ENCODE peak calls at places on chromosomes 1 and 21, in five cellular contexts. S is HCT116, W is prostate gland, U is HepG2, I is esophagus muscularis mucosa. O is an unnamed sample.

GRCh38 chr1:26327956-26328362 is 10.2 kb downstream of the CD52 start:
- DNase-seq in U (no peak), W (peak), I (no peak), S (no peak), O (no peak)

GRCh38 chr1:91851130-91852010 is 34.6 kb downstream of the TGFBR3 start:
- DNase-seq in W (peak), I (peak), S (no peak), U (no peak), O (peak)

GRCh38 chr1:89261926-89262540 is 10.6 kb downstream of the GBP5 start:
- DNase-seq in I (no peak), U (no peak), S (peak), W (no peak), O (no peak)

GRCh38 chr1:28642056-28642846 is 616 bp downstream of the TAF12 start:
- DNase-seq in I (no peak), U (no peak), S (no peak), W (no peak), O (no peak)

GRCh38 chr1:205954819-205955404 is 11.7 kb upstream of the SLC26A9 start:
- DNase-seq in I (no peak), U (no peak), W (no peak), S (no peak), O (no peak)

GRCh38 chr1:21216835-21217811 is 40.4 kb upstream of the EIF4G3 start:
- DNase-seq in I (no peak), W (peak), S (peak), U (peak), O (peak)

GRCh38 chr1:110185181-110185580 is 24.9 kb upstream of the KCNC4 start:
- DNase-seq in S (no peak), W (no peak), I (no peak), U (no peak), O (no peak)

GRCh38 chr1:199463521-199464127 is 563.9 kb upstream of the NR5A2 start:
- DNase-seq in S (peak), U (peak), W (no peak), I (no peak), O (no peak)

GRCh38 chr1:205805082-205805711 is 7.8 kb downstream of the SLC41A1 start:
- DNase-seq in I (no peak), W (no peak), U (no peak), S (no peak), O (no peak)

GRCh38 chr1:19381261-19381660 is 69.1 kb downstream of the SLC66A1 start:
- DNase-seq in U (no peak), S (no peak), I (no peak), W (no peak), O (no peak)

GRCh38 chr21:42495765-42496119 is 282 bp downstream of the RSPH1 start:
- DNase-seq in I (no peak), W (no peak), S (no peak), U (no peak), O (no peak)
- TF ChIP-seq CTCF in I (no peak), W (no peak), S (no peak), U (no peak), O (no peak)

GRCh38 chr21:46048926-46049889 is 48.7 kb upstream of the COL6A2 start:
- DNase-seq in I (peak), W (no peak), S (no peak), U (no peak), O (no peak)
- TF ChIP-seq POLR2AphosphoS5 in I (peak), W (peak), S (no peak), U (no peak), O (peak)

DNA sequence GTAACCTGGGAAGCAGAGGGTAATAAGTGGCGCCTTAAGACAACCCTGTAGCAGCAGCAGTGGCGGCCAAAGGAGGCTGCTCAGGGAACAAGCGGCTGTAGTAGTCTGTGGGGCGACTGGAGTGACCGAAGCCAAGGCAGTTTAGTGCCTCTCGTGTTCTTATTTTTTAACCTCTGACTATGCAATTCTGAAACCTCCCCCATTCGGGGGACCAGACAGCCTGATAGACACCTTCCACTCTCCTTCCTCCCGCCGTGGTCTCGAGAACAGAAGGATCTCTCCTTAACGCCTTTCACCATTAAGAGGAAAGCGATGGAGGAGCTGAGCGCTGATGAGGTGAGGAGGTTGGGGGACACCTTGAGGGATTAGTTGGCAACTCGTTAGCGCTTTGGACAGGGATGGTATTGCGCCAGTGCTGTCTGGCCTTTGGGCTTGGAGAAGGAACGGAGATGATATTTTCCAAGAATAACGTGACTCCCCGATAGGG is 644 bp downstream of the UBE4B start:
- DNase-seq in I (peak), U (peak), S (peak), W (peak), O (no peak)
- TF ChIP-seq POLR2A in I (no peak), U (no peak), S (no peak), W (no peak), O (no peak)

GRCh38 chr1:180365039-180365438 is 135.0 kb downstream of the LHX4 start:
- DNase-seq in U (peak), W (no peak), S (no peak), I (no peak), O (no peak)
- TF ChIP-seq CTCF in U (no peak), W (no peak), S (peak), I (no peak), O (peak)

DNA sequence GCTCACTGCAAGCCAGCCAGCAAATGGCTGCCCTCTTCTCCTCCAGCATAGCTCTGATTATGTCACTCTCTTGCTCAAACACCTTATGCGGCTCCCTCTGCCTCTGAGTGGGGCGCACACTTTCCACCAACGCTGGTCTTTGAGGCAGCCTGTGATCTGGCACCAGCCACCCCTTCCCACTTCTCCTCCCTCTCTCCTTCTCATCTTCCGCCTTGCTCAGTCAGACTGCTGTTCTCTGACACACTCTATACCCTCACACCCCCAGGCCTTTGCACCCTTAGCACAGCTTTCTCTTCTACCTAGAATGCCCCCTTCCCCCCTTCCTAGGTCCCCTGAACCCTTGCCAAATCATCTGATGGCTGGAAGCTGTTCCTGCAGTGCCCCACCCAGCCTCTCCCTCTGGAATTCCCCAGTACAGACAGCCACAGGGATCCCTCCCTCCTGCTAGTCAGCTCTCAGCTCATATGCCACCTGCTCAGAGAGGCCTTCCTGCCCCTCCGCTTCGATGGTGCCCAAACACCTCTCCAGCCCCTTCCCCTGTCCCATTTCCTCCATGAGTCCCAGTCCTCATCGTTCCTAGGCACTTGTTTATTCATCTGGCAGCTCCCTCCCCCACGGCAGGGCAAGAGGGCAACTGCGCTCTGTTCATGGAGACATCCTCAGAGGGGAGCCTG is 21.8 kb upstream of the PEF1 start:
- DNase-seq in W (peak), I (no peak), U (no peak), S (no peak), O (no peak)
- TF ChIP-seq POLR2AphosphoS5 in W (peak), I (peak), U (no peak), S (no peak), O (no peak)

GRCh38 chr1:230577537-230577936 is 64.7 kb upstream of the COG2 start:
- DNase-seq in S (no peak), I (no peak), U (no peak), W (no peak), O (no peak)

GRCh38 chr1:230573647-230574046 is 68.6 kb upstream of the COG2 start:
- DNase-seq in S (no peak), U (no peak), I (no peak), W (no peak), O (no peak)

GRCh38 chr1:230578621-230579020 is 63.7 kb upstream of the COG2 start:
- DNase-seq in U (no peak), W (no peak), I (no peak), S (no peak), O (no peak)

GRCh38 chr1:230574502-230574901 is 67.8 kb upstream of the COG2 start:
- DNase-seq in S (no peak), W (no peak), I (peak), U (no peak), O (no peak)

DNA sequence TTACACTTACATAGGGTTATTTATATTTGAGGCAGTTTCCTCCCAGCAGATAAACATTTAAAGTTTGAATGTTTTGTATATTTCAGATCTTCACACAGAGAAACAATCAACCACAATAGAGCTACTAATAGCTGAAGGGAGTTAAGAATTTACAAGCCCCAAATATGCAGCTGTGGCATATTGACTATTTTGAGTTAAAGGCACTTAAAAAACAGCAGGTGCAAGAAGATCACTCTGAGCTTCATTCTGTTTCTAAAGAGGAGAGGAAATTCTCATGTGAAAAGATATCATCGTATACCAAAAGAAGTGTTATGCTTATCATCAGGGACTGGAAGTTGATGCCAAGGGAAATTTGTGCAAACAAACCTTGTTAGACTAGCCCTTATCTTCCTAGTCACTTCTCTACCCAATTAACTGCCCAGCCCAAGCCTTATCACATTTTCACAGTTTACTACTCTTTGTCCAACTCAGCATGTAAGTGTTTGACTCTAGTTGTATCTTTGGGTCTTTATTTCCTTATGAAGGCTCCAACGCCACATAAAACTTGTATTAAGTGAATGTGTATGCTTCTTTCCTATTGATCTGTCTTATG is 66.3 kb upstream of the COG2 start:
- DNase-seq in S (no peak), W (no peak), U (no peak), I (peak), O (no peak)
- TF ChIP-seq POLR2A in S (no peak), W (no peak), U (no peak), I (no peak), O (no peak)

GRCh38 chr1:208466054-208466590 is 221.9 kb upstream of the PLXNA2 start:
- DNase-seq in U (no peak), I (no peak), W (no peak), S (no peak), O (no peak)

GRCh38 chr1:208465266-208465665 is 221.1 kb upstream of the PLXNA2 start:
- DNase-seq in S (no peak), I (no peak), U (no peak), W (no peak), O (no peak)

GRCh38 chr1:208456487-208456886 is 212.3 kb upstream of the PLXNA2 start:
- DNase-seq in I (no peak), U (no peak), S (no peak), W (no peak), O (no peak)

GRCh38 chr1:208467401-208467800 is 223.2 kb upstream of the PLXNA2 start:
- DNase-seq in I (no peak), S (no peak), W (no peak), U (no peak), O (no peak)

GRCh38 chr1:208461680-208462079 is 217.5 kb upstream of the PLXNA2 start:
- DNase-seq in W (no peak), I (no peak), U (no peak), S (no peak), O (no peak)
- TF ChIP-seq CTCF in W (no peak), I (no peak), U (no peak), S (peak), O (no peak)

GRCh38 chr1:160130486-160130885 is 14.9 kb downstream of the ATP1A2 start:
- DNase-seq in I (no peak), S (no peak), W (no peak), U (no peak), O (peak)

GRCh38 chr1:160130939-160131338 is 15.4 kb downstream of the ATP1A2 start:
- DNase-seq in U (no peak), W (no peak), S (no peak), I (no peak), O (no peak)

GRCh38 chr1:160133990-160134770 is 17.2 kb upstream of the ATP1A4 start:
- DNase-seq in S (no peak), W (no peak), U (no peak), I (no peak), O (no peak)

GRCh38 chr1:160129966-160130365 is 14.4 kb downstream of the ATP1A2 start:
- DNase-seq in W (no peak), I (no peak), U (no peak), S (no peak), O (no peak)

GRCh38 chr1:160131803-160132565 is 16.4 kb downstream of the ATP1A2 start:
- DNase-seq in S (no peak), W (no peak), U (peak), I (no peak), O (peak)
- TF ChIP-seq POLR2AphosphoS5 in S (no peak), W (peak), U (no peak), I (peak), O (peak)